ENCODE peak calls at places on chromosome 6, in seven cellular contexts. E, W, D, K, R, Q and A are unnamed samples.
A peak's percentile ranks its signal among the peaks of the same experiment; 100 is the strongest.

GRCh38 chr6:75368151-75368779 is 83.7 kb upstream of the TMEM30A start:
- ATAC-seq in R (peak; percentile 93), E (peak; percentile 98), Q (peak; percentile 88), W (peak; percentile 92), D (peak; percentile 98), K (peak; percentile 89), A (peak; percentile 59)

GRCh38 chr6:109934293-109934692 is 43.8 kb upstream of the GPR6 start:
- ATAC-seq in E (no peak), Q (no peak), R (no peak), D (no peak), K (no peak), W (peak; percentile 49), A (no peak)

GRCh38 chr6:90719321-90720195 is 132.7 kb upstream of the MAP3K7 start:
- ATAC-seq in D (no peak), Q (no peak), R (no peak), E (no peak), W (no peak), K (no peak), A (no peak)

GRCh38 chr6:30227763-30228487 is 14.7 kb upstream of the TRIM26 start:
- ATAC-seq in Q (peak; percentile 93), K (no peak), D (no peak), E (peak; percentile 58), W (no peak), R (no peak), A (no peak)

GRCh38 chr6:31794866-31795615 is 511 bp downstream of the VARS1 start:
- ATAC-seq in D (peak; percentile 49), E (peak; percentile 18), K (peak; percentile 51), Q (peak; percentile 27), R (peak; percentile 48), W (peak; percentile 12), A (no peak)

GRCh38 chr6:68008445-68008844 is 626.6 kb upstream of the ADGRB3 start:
- ATAC-seq in R (no peak), D (no peak), Q (peak; percentile 93), W (no peak), K (no peak), E (no peak), A (no peak)

GRCh38 chr6:35972471-35972985 is 51.6 kb upstream of the SRPK1 start:
- ATAC-seq in R (peak; percentile 80), Q (no peak), K (peak; percentile 68), D (peak; percentile 92), W (no peak), E (peak; percentile 95), A (no peak)

GRCh38 chr6:76818451-76818850 is 644.8 kb downstream of the HTR1B start:
- ATAC-seq in K (no peak), D (no peak), R (no peak), Q (no peak), W (peak; percentile 46), E (no peak), A (no peak)

GRCh38 chr6:11272491-11273192 is 40.2 kb upstream of the NEDD9 start:
- ATAC-seq in Q (no peak), K (no peak), W (no peak), R (no peak), E (no peak), D (no peak), A (no peak)

GRCh38 chr6:3765415-3765814 is 13.9 kb upstream of the PXDC1 start:
- ATAC-seq in W (no peak), R (no peak), E (no peak), Q (no peak), D (no peak), K (no peak), A (no peak)

GRCh38 chr6:102402635-102403329 is 1009.3 kb downstream of the GRIK2 start:
- ATAC-seq in Q (peak; percentile 82), R (no peak), D (no peak), E (no peak), W (no peak), K (no peak), A (no peak)

GRCh38 chr6:37862415-37862814 is 42.9 kb downstream of the ZFAND3 start:
- ATAC-seq in R (no peak), Q (no peak), D (no peak), E (no peak), K (no peak), W (no peak), A (no peak)

GRCh38 chr6:17957904-17958303 is 29.5 kb downstream of the KIF13A start:
- ATAC-seq in K (no peak), W (no peak), Q (no peak), D (no peak), E (no peak), R (no peak), A (no peak)

GRCh38 chr6:36733300-36733699 is 35.7 kb downstream of the RAB44 start:
- ATAC-seq in E (no peak), K (no peak), R (no peak), Q (no peak), W (no peak), D (no peak), A (no peak)

GRCh38 chr6:35511980-35512379 is 716 bp downstream of the TULP1 start:
- ATAC-seq in R (no peak), W (no peak), Q (no peak), E (no peak), D (no peak), K (no peak), A (no peak)

GRCh38 chr6:149410557-149410956 is 10.5 kb downstream of the SUMO4 start:
- ATAC-seq in Q (no peak), K (no peak), D (no peak), R (no peak), W (no peak), E (no peak), A (no peak)

GRCh38 chr6:110543106-110543505 is 66.7 kb upstream of the SLC22A16 start:
- ATAC-seq in K (peak; percentile 55), E (no peak), D (peak; percentile 51), W (no peak), Q (no peak), R (no peak), A (no peak)

GRCh38 chr6:49892280-49892679 is 25.9 kb upstream of the CRISP1 start:
- ATAC-seq in R (peak; percentile 27), Q (no peak), E (no peak), W (no peak), D (no peak), K (no peak), A (no peak)

GRCh38 chr6:113903666-113904330 is 46.7 kb downstream of the MARCKS start:
- ATAC-seq in R (peak; percentile 35), D (no peak), W (peak; percentile 52), Q (no peak), K (no peak), E (peak; percentile 87), A (peak; percentile 75)

GRCh38 chr6:166382500-166382932 is 224 bp downstream of the MPC1 start:
- ATAC-seq in Q (peak; percentile 11), K (peak; percentile 28), E (no peak), R (peak; percentile 50), W (peak; percentile 5), D (peak; percentile 17), A (peak; percentile 16)

GRCh38 chr6:159973951-159974350 is 5.1 kb downstream of the IGF2R start:
- ATAC-seq in W (no peak), K (no peak), E (no peak), R (peak; percentile 63), Q (peak; percentile 45), D (no peak), A (no peak)

GRCh38 chr6:154969796-154970195 is 25.3 kb upstream of the TIAM2 start:
- ATAC-seq in Q (no peak), R (peak; percentile 35), W (no peak), E (no peak), D (no peak), K (no peak), A (no peak)

GRCh38 chr6:136932599-136932998 is 10.5 kb downstream of the SLC35D3 start:
- ATAC-seq in W (no peak), R (no peak), Q (no peak), D (no peak), K (no peak), E (no peak), A (no peak)

GRCh38 chr6:34149831-34150400 is 4.0 kb upstream of the GRM4 start:
- ATAC-seq in W (no peak), Q (no peak), E (no peak), K (no peak), R (no peak), D (no peak), A (no peak)

GRCh38 chr6:108502826-108503225 is 57.9 kb upstream of the FOXO3 start:
- ATAC-seq in W (no peak), R (peak; percentile 43), E (no peak), K (no peak), D (no peak), Q (no peak), A (no peak)

GRCh38 chr6:81819767-81820166 is 67.3 kb upstream of the TENT5A start:
- ATAC-seq in W (no peak), E (no peak), R (no peak), D (no peak), Q (no peak), K (no peak), A (no peak)

GRCh38 chr6:159067334-159067733 is 22.5 kb upstream of the TAGAP start:
- ATAC-seq in K (no peak), E (no peak), D (no peak), W (no peak), Q (peak; percentile 74), R (no peak), A (no peak)

GRCh38 chr6:53526000-53526399 is 18.9 kb downstream of the GCLC start:
- ATAC-seq in Q (no peak), R (no peak), D (no peak), W (no peak), K (no peak), E (peak; percentile 32), A (no peak)
- TF ChIP-seq POLR2AphosphoS5 in Q (no peak), R (no peak), D (no peak), W (no peak), K (no peak), E (no peak), A (no peak)

DNA sequence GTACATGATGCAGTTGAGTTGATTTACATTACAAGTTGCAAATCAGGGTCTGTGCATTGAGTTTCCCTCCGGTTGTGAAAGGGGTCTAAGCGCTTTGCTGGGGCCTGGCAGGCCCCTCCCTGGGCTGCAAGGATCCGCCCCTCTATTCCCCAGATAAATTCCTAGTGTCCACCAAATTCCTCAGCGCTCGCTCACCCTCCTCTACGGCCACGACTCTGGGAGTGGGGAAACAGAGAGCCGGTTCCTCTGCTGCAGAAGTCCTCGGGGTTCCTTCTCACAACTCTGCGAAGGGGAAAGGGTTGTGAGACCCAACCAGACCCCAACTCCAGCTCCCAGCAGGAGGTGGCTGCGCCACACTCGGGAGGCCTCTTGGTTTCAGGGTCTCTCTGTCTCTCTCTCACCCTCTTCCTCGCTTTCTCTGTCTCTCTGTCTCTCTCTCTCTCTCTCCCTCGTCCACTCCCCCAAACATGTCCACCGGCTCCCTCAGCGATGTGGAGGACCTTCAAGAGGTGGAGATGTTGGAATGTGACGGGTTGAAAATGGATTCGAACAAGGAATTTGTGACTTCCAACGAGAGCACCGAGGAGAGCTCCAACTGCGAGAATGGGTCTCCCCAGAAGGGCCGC is at the start of gene TCF21:
- ATAC-seq in K (no peak), R (no peak), Q (no peak), W (peak; percentile 68), D (peak; percentile 47), E (peak; percentile 29), A (peak; percentile 88)
- TF ChIP-seq POLR2AphosphoS5 in K (no peak), R (no peak), Q (no peak), W (peak; percentile 49), D (no peak), E (no peak), A (peak; percentile 82)

GRCh38 chr6:156555117-156555516 is 222.1 kb upstream of the ARID1B start:
- ATAC-seq in D (no peak), K (no peak), R (no peak), E (no peak), W (no peak), Q (no peak), A (no peak)
- TF ChIP-seq POLR2AphosphoS5 in D (no peak), K (no peak), R (no peak), E (no peak), W (no peak), Q (no peak), A (no peak)

GRCh38 chr6:157065366-157065765 is 258.0 kb downstream of the TMEM242 start:
- ATAC-seq in E (peak; percentile 20), K (no peak), R (no peak), W (no peak), Q (no peak), D (no peak), A (no peak)
- TF ChIP-seq POLR2AphosphoS5 in E (no peak), K (no peak), R (no peak), W (no peak), Q (no peak), D (no peak), A (no peak)